ENCODE peak calls at places on chromosomes 2 and 18, in nine cellular contexts. U is GM23248, H is DND-41, Y is Peyer's patch, Z is mesendoderm, P is neural progenitor cell, F is body of pancreas, N is thoracic aorta, O is IMR-90. A is an unnamed sample. For H3K4me1, the result is how much of the 10 kb centered on the place peaks cover.

GRCh38 chr18:7566244-7566586 is 901 bp upstream of the PTPRM start:
- DNase-seq in U (no peak), H (no peak), Y (no peak), Z (no peak), P (no peak), F (no peak), N (no peak), O (no peak), A (no peak)

GRCh38 chr2:222568866-222569265 is 87.0 kb downstream of the FARSB start:
- DNase-seq in U (peak), H (no peak), Y (no peak), Z (no peak), P (no peak), F (no peak), N (no peak), O (peak), A (no peak)

GRCh38 chr2:138364554-138365162 is 136.9 kb upstream of the SPOPL start:
- DNase-seq in U (peak), H (no peak), Y (no peak), Z (no peak), P (no peak), F (no peak), N (no peak), O (peak), A (no peak)

GRCh38 chr18:48270929-48271328 is 138.3 kb downstream of the ZBTB7C start:
- DNase-seq in U (no peak), H (no peak), Y (no peak), Z (no peak), P (no peak), F (no peak), N (no peak), O (no peak), A (peak)

GRCh38 chr2:125870264-125870663 is 785.7 kb upstream of the GYPC start:
- DNase-seq in U (no peak), H (no peak), Y (no peak), Z (no peak), P (no peak), F (no peak), N (no peak), O (no peak), A (no peak)

GRCh38 chr2:177712462-177712861 is 319.9 kb downstream of the AGPS start:
- DNase-seq in U (no peak), H (no peak), Y (no peak), Z (no peak), P (no peak), F (no peak), N (no peak), O (no peak), A (no peak)

GRCh38 chr18:67515987-67516431 is 511 bp downstream of the DSEL start:
- DNase-seq in U (peak), H (no peak), Y (peak), Z (peak), P (peak), F (peak), N (peak), O (peak), A (peak)

GRCh38 chr18:72376256-72376655 is 167.9 kb downstream of the CBLN2 start:
- DNase-seq in U (no peak), H (no peak), Y (no peak), Z (no peak), P (no peak), F (no peak), N (no peak), O (no peak), A (no peak)

GRCh38 chr2:120310136-120310535 is 35.8 kb upstream of the INHBB start:
- DNase-seq in U (no peak), H (no peak), Y (no peak), Z (peak), P (no peak), F (no peak), N (no peak), O (no peak), A (no peak)

GRCh38 chr18:3472681-3473544 is 22.9 kb downstream of the TGIF1 start:
- DNase-seq in U (no peak), H (no peak), Y (no peak), Z (no peak), P (no peak), F (no peak), N (no peak), O (no peak), A (no peak)

GRCh38 chr2:134512734-134513467 is 205.9 kb downstream of the TMEM163 start:
- DNase-seq in U (no peak), H (no peak), Y (no peak), Z (no peak), P (no peak), F (no peak), N (no peak), O (no peak), A (no peak)

GRCh38 chr2:209734805-209735204 is 36.8 kb upstream of the UNC80 start:
- DNase-seq in U (peak), H (no peak), Y (no peak), Z (no peak), P (no peak), F (no peak), N (no peak), O (no peak), A (no peak)

GRCh38 chr2:237864940-237865622 is 5.7 kb downstream of the RAMP1 start:
- DNase-seq in U (peak), H (no peak), Y (no peak), Z (peak), P (no peak), F (peak), N (peak), O (peak), A (no peak)

GRCh38 chr2:85369500-85369899 is 14.9 kb downstream of the ELMOD3 start:
- DNase-seq in U (no peak), H (no peak), Y (no peak), Z (no peak), P (no peak), F (no peak), N (no peak), O (no peak), A (peak)

GRCh38 chr2:196481323-196481695 is 158.2 kb upstream of the CCDC150 start:
- DNase-seq in U (peak), H (no peak), Y (no peak), Z (no peak), P (no peak), F (no peak), N (no peak), O (peak), A (no peak)

GRCh38 chr2:20781656-20782265 is 41.1 kb downstream of the LDAH start:
- DNase-seq in U (peak), H (peak), Y (no peak), Z (peak), P (peak), F (no peak), N (no peak), O (peak), A (no peak)

GRCh38 chr2:11874861-11875260 is 128.4 kb downstream of the LPIN1 start:
- DNase-seq in U (no peak), H (no peak), Y (no peak), Z (no peak), P (no peak), F (no peak), N (no peak), O (no peak), A (no peak)

GRCh38 chr2:121046335-121046734 is 238.7 kb downstream of the TFCP2L1 start:
- DNase-seq in U (peak), H (no peak), Y (no peak), Z (no peak), P (no peak), F (no peak), N (no peak), O (no peak), A (no peak)

GRCh38 chr2:125456851-125457250 is 1199.1 kb upstream of the GYPC start:
- DNase-seq in U (no peak), H (no peak), Y (no peak), Z (no peak), P (no peak), F (no peak), N (no peak), O (no peak), A (no peak)

GRCh38 chr2:160868891-160869290 is 291.3 kb upstream of the TANK start:
- DNase-seq in U (peak), H (no peak), Y (no peak), Z (no peak), P (no peak), F (no peak), N (no peak), O (peak), A (no peak)

GRCh38 chr2:241551599-241551997 is 6.9 kb upstream of the BOK start:
- DNase-seq in U (no peak), H (no peak), Y (no peak), Z (no peak), P (no peak), F (no peak), N (no peak), O (no peak), A (no peak)

GRCh38 chr2:36698978-36699377 is 2.5 kb downstream of the VIT start:
- DNase-seq in U (peak), H (no peak), Y (no peak), Z (no peak), P (no peak), F (no peak), N (no peak), O (no peak), A (no peak)

GRCh38 chr2:207819021-207819687 is 49.4 kb upstream of the FZD5 start:
- DNase-seq in U (no peak), H (no peak), Y (no peak), Z (no peak), P (no peak), F (no peak), N (no peak), O (no peak), A (no peak)

GRCh38 chr2:171957061-171957460 is 34.8 kb downstream of the HAT1 start:
- DNase-seq in U (peak), H (no peak), Y (no peak), Z (peak), P (peak), F (no peak), N (no peak), O (no peak), A (no peak)

GRCh38 chr2:177143444-177143843 is 69.2 kb upstream of the HNRNPA3 start:
- DNase-seq in U (peak), H (no peak), Y (no peak), Z (peak), P (peak), F (no peak), N (no peak), O (peak), A (no peak)

GRCh38 chr18:56861244-56861643 is 210.1 kb downstream of the WDR7 start:
- DNase-seq in U (no peak), H (no peak), Y (no peak), Z (no peak), P (no peak), F (no peak), N (no peak), O (no peak), A (no peak)

GRCh38 chr2:138777996-138778395 is 2.2 kb downstream of the NXPH2 start:
- DNase-seq in U (no peak), H (no peak), Y (no peak), Z (peak), P (peak), F (no peak), N (no peak), O (peak), A (no peak)

GRCh38 chr2:219498280-219499057 is at the start of gene GMPPA:
- DNase-seq in U (peak), H (peak), Y (peak), Z (peak), P (peak), F (peak), N (peak), O (peak), A (peak)

GRCh38 chr18:48990497-48991298 is 39.9 kb upstream of the SMAD7 start:
- DNase-seq in U (peak), H (no peak), Y (no peak), Z (peak), P (no peak), F (no peak), N (peak), O (peak), A (no peak)

GRCh38 chr2:15936277-15937104 is 3.9 kb upstream of the MYCN start:
- DNase-seq in U (no peak), H (no peak), Y (no peak), Z (no peak), P (no peak), F (no peak), N (no peak), O (no peak), A (no peak)

GRCh38 chr18:25827961-25828561 is 262.4 kb downstream of the SS18 start:
- DNase-seq in U (peak), H (no peak), Y (no peak), Z (peak), P (no peak), F (no peak), N (no peak), O (peak), A (no peak)

GRCh38 chr2:231689509-231689893 is 18.8 kb upstream of the PTMA start:
- DNase-seq in U (no peak), H (no peak), Y (no peak), Z (no peak), P (no peak), F (no peak), N (no peak), O (no peak), A (no peak)

GRCh38 chr2:240363718-240364581 is 71.5 kb upstream of the GPC1 start:
- DNase-seq in U (no peak), H (no peak), Y (no peak), Z (no peak), P (no peak), F (no peak), N (no peak), O (no peak), A (peak)

GRCh38 chr2:215638687-215639086 is 202.8 kb upstream of the FN1 start:
- DNase-seq in U (no peak), H (no peak), Y (no peak), Z (no peak), P (no peak), F (no peak), N (no peak), O (no peak), A (no peak)

GRCh38 chr2:120203341-120204021 is 19.7 kb downstream of the TMEM185B start:
- DNase-seq in U (no peak), H (no peak), Y (no peak), Z (no peak), P (no peak), F (no peak), N (no peak), O (no peak), A (no peak)

GRCh38 chr2:238897911-238898311 is 50.0 kb downstream of the TWIST2 start:
- DNase-seq in U (no peak), H (no peak), Y (no peak), Z (no peak), P (no peak), F (no peak), N (no peak), O (no peak), A (peak)

GRCh38 chr2:239283288-239283945 is 117.4 kb downstream of the HDAC4 start:
- DNase-seq in U (no peak), H (no peak), Y (no peak), Z (no peak), P (no peak), F (no peak), N (no peak), O (no peak), A (peak)

GRCh38 chr2:19349911-19350677 is 8.3 kb downstream of the OSR1 start:
- DNase-seq in U (peak), H (peak), Y (peak), Z (peak), P (peak), F (peak), N (no peak), O (no peak), A (peak)

GRCh38 chr2:134217316-134217715 is 36.6 kb upstream of the MGAT5 start:
- DNase-seq in U (no peak), H (no peak), Y (no peak), Z (no peak), P (no peak), F (no peak), N (no peak), O (no peak), A (no peak)

DNA sequence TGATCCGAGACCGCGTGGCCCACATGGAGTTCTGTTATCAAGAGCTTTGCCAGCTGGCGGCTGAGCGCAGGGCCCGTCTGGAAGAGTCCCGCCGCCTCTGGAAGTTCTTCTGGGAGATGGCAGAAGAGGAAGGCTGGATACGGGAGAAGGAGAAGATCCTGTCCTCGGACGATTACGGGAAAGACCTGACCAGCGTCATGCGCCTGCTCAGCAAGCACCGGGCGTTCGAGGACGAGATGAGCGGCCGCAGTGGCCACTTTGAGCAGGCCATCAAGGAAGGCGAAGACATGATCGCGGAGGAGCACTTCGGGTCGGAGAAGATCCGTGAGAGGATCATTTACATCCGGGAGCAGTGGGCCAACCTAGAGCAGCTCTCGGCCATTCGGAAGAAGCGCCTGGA is 94.5 kb upstream of the EML6 start:
- DNase-seq in U (no peak), H (no peak), Y (no peak), Z (no peak), P (no peak), F (no peak), N (no peak), O (no peak), A (no peak)
- H3K4me1 ChIP-seq in U (under half), H (under half), Y (under half), Z (under half), P (under half), F (under half), N (under half), O (under half), A (under half)

GRCh38 chr2:234597576-234597861 is 100.6 kb upstream of the ARL4C start:
- DNase-seq in U (no peak), H (no peak), Y (no peak), Z (no peak), P (no peak), F (no peak), N (no peak), O (no peak), A (no peak)

GRCh38 chr2:234596696-234597575 is 100.1 kb upstream of the ARL4C start:
- DNase-seq in U (no peak), H (no peak), Y (no peak), Z (no peak), P (peak), F (no peak), N (no peak), O (no peak), A (no peak)

GRCh38 chr2:234594715-234595114 is 97.8 kb upstream of the ARL4C start:
- DNase-seq in U (no peak), H (no peak), Y (no peak), Z (no peak), P (no peak), F (no peak), N (no peak), O (no peak), A (no peak)

GRCh38 chr2:234593636-234594035 is 96.8 kb upstream of the ARL4C start:
- DNase-seq in U (no peak), H (no peak), Y (no peak), Z (no peak), P (no peak), F (no peak), N (no peak), O (peak), A (no peak)

GRCh38 chr2:234595829-234596228 is 98.9 kb upstream of the ARL4C start:
- DNase-seq in U (peak), H (no peak), Y (no peak), Z (no peak), P (no peak), F (no peak), N (no peak), O (peak), A (no peak)
- H3K4me1 ChIP-seq in U (under half), H (under half), Y (under half), Z (under half), P (under half), F (under half), N (under half), O (under half), A (under half)

GRCh38 chr2:118843492-118844132 is 3.8 kb downstream of the EN1 start:
- DNase-seq in U (no peak), H (no peak), Y (no peak), Z (no peak), P (peak), F (no peak), N (no peak), O (no peak), A (no peak)
- H3K4me1 ChIP-seq in U (under half), H (under half), Y (under half), Z (under half), P (under half), F (under half), N (under half), O (under half), A (under half)

GRCh38 chr18:63263444-63263843 is 56.1 kb downstream of the BCL2 start:
- DNase-seq in U (no peak), H (no peak), Y (no peak), Z (no peak), P (no peak), F (no peak), N (no peak), O (no peak), A (no peak)
- H3K4me1 ChIP-seq in U (under half), H (under half), Y (under half), Z (under half), P (under half), F (under half), N (under half), O (under half), A (under half)

GRCh38 chr2:74576830-74577229 is 22.3 kb downstream of the DOK1 start:
- DNase-seq in U (peak), H (no peak), Y (no peak), Z (no peak), P (no peak), F (no peak), N (no peak), O (peak), A (no peak)
- H3K4me1 ChIP-seq in U (under half), H (under half), Y (under half), Z (under half), P (under half), F (under half), N (under half), O (under half), A (under half)

DNA sequence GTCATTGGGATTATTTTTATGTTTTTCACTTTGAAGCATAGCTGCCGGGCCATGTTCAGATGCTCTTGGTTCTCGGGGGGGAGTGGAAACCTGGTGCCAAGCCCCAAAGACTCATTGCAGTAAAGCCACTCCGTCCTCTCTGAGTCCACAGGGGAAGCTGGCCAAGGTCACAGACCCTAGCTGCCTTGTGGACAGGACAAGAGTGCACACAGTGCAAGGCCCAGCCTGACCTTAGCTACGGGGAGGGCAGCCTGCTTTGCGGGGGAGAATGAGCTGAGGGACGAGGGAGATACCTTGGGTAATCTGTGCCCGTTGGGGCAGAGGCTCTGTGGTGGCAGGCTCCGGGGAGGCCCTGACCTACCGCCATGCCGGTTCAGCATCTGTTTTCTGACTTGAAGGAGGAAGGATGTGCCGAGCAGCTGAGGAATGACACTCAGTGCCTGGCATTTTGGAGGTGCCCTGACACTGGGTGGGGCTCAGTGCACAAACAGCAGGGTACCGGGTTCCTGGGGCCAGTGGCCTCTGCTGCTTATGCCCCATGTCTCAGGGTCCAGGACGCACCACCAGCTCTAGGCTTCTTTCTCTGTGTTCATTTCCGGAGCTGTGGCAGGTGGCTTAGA is 87.2 kb downstream of the STPG4 start:
- DNase-seq in U (no peak), H (no peak), Y (no peak), Z (no peak), P (no peak), F (no peak), N (no peak), O (no peak), A (no peak)
- H3K4me1 ChIP-seq in U (half or more), H (under half), Y (under half), Z (under half), P (under half), F (under half), N (half or more), O (half or more), A (under half)